ENCODE peak calls at places on chromosomes 16 and 17, in six cellular contexts. One of them, this sample, is unnamed.

GRCh38 chr16:35523991-35524390 is 2064.6 kb downstream of the TP53TG3F start:
- DNase-seq in H1: no peak
- DNase-seq in A549: no peak
- DNase-seq in K562: no peak
- DNase-seq in WTC11: no peak
- DNase-seq in HepG2: no peak
- DNase-seq in this sample: no peak

GRCh38 chr16:87844374-87844733 is 25.0 kb downstream of the SLC7A5 start:
- DNase-seq in A549: no peak
- DNase-seq in WTC11: peak
- DNase-seq in K562: no peak
- DNase-seq in H1: no peak
- DNase-seq in HepG2: no peak
- DNase-seq in this sample: no peak

GRCh38 chr17:7697828-7698588 is 7.0 kb upstream of the EFNB3 start:
- DNase-seq in HepG2: no peak
- DNase-seq in WTC11: no peak
- DNase-seq in H1: no peak
- DNase-seq in A549: no peak
- DNase-seq in K562: no peak
- DNase-seq in this sample: no peak

GRCh38 chr17:2419526-2419925 is 18.7 kb upstream of the MNT start:
- DNase-seq in A549: no peak
- DNase-seq in K562: no peak
- DNase-seq in H1: no peak
- DNase-seq in WTC11: no peak
- DNase-seq in HepG2: no peak
- DNase-seq in this sample: no peak

GRCh38 chr16:73560497-73560896 is 512.6 kb upstream of the ZFHX3 start:
- DNase-seq in A549: no peak
- DNase-seq in HepG2: no peak
- DNase-seq in WTC11: no peak
- DNase-seq in K562: no peak
- DNase-seq in H1: no peak
- DNase-seq in this sample: no peak

GRCh38 chr17:73706858-73707257 is 62.6 kb upstream of the SDK2 start:
- DNase-seq in K562: no peak
- DNase-seq in WTC11: no peak
- DNase-seq in H1: no peak
- DNase-seq in A549: no peak
- DNase-seq in HepG2: no peak
- DNase-seq in this sample: no peak

GRCh38 chr16:86019446-86020047 is 120.6 kb downstream of the IRF8 start:
- DNase-seq in A549: peak
- DNase-seq in WTC11: peak
- DNase-seq in HepG2: no peak
- DNase-seq in H1: peak
- DNase-seq in K562: peak
- DNase-seq in this sample: no peak

GRCh38 chr17:66654341-66654740 is 180.6 kb upstream of the CACNG5 start:
- DNase-seq in H1: no peak
- DNase-seq in WTC11: no peak
- DNase-seq in HepG2: no peak
- DNase-seq in A549: no peak
- DNase-seq in K562: no peak
- DNase-seq in this sample: peak

GRCh38 chr17:10745231-10745630 is 15.4 kb upstream of the TMEM220 start:
- DNase-seq in HepG2: no peak
- DNase-seq in K562: no peak
- DNase-seq in A549: no peak
- DNase-seq in WTC11: no peak
- DNase-seq in H1: no peak
- DNase-seq in this sample: no peak

GRCh38 chr16:24372824-24373223 is 116.7 kb downstream of the CACNG3 start:
- DNase-seq in HepG2: no peak
- DNase-seq in A549: no peak
- DNase-seq in H1: no peak
- DNase-seq in WTC11: no peak
- DNase-seq in K562: no peak
- DNase-seq in this sample: no peak

GRCh38 chr16:53566568-53566967 is 63.6 kb upstream of the AKTIP start:
- DNase-seq in HepG2: no peak
- DNase-seq in A549: no peak
- DNase-seq in WTC11: no peak
- DNase-seq in K562: no peak
- DNase-seq in H1: no peak
- DNase-seq in this sample: no peak

GRCh38 chr17:57405486-57406072 is 149.3 kb downstream of the MSI2 start:
- DNase-seq in H1: no peak
- DNase-seq in WTC11: no peak
- DNase-seq in K562: no peak
- DNase-seq in A549: no peak
- DNase-seq in HepG2: no peak
- DNase-seq in this sample: no peak

GRCh38 chr16:4866586-4866985 is 19.3 kb downstream of the UBN1 start:
- DNase-seq in HepG2: no peak
- DNase-seq in H1: no peak
- DNase-seq in A549: no peak
- DNase-seq in K562: no peak
- DNase-seq in WTC11: no peak
- DNase-seq in this sample: no peak

GRCh38 chr17:72705905-72706395 is 386.5 kb downstream of the SLC39A11 start:
- DNase-seq in HepG2: no peak
- DNase-seq in H1: no peak
- DNase-seq in A549: no peak
- DNase-seq in WTC11: no peak
- DNase-seq in K562: no peak
- DNase-seq in this sample: no peak

GRCh38 chr16:87498324-87499188 is 5.7 kb upstream of the ZCCHC14 start:
- DNase-seq in WTC11: no peak
- DNase-seq in HepG2: no peak
- DNase-seq in H1: no peak
- DNase-seq in K562: no peak
- DNase-seq in A549: no peak
- DNase-seq in this sample: no peak

GRCh38 chr16:24953721-24954120 is 61.4 kb downstream of the ARHGAP17 start:
- DNase-seq in K562: no peak
- DNase-seq in HepG2: no peak
- DNase-seq in A549: no peak
- DNase-seq in WTC11: no peak
- DNase-seq in H1: no peak
- DNase-seq in this sample: no peak

GRCh38 chr16:35150805-35151312 is 1691.4 kb downstream of the TP53TG3F start:
- DNase-seq in A549: no peak
- DNase-seq in H1: no peak
- DNase-seq in K562: no peak
- DNase-seq in WTC11: no peak
- DNase-seq in HepG2: no peak
- DNase-seq in this sample: no peak

GRCh38 chr17:59669411-59669810 is 37.8 kb downstream of the PTRH2 start:
- DNase-seq in WTC11: no peak
- DNase-seq in A549: peak
- DNase-seq in HepG2: no peak
- DNase-seq in K562: no peak
- DNase-seq in H1: no peak
- DNase-seq in this sample: no peak

GRCh38 chr17:82837586-82838320 is 2.1 kb downstream of the ZNF750 start:
- DNase-seq in K562: no peak
- DNase-seq in HepG2: no peak
- DNase-seq in H1: no peak
- DNase-seq in A549: no peak
- DNase-seq in WTC11: no peak
- DNase-seq in this sample: no peak

GRCh38 chr16:88650749-88651275 is at the start of gene CYBA:
- DNase-seq in H1: no peak
- DNase-seq in WTC11: peak
- DNase-seq in A549: peak
- DNase-seq in K562: peak
- DNase-seq in HepG2: peak
- DNase-seq in this sample: peak

GRCh38 chr16:65600046-65600445 is 478.2 kb upstream of the CDH11 start:
- DNase-seq in H1: no peak
- DNase-seq in K562: no peak
- DNase-seq in WTC11: no peak
- DNase-seq in A549: no peak
- DNase-seq in HepG2: no peak
- DNase-seq in this sample: no peak

GRCh38 chr16:66919569-66920472 is 1.1 kb upstream of the CDH16 start:
- DNase-seq in WTC11: no peak
- DNase-seq in HepG2: no peak
- DNase-seq in A549: no peak
- DNase-seq in H1: no peak
- DNase-seq in K562: no peak
- DNase-seq in this sample: no peak

DNA sequence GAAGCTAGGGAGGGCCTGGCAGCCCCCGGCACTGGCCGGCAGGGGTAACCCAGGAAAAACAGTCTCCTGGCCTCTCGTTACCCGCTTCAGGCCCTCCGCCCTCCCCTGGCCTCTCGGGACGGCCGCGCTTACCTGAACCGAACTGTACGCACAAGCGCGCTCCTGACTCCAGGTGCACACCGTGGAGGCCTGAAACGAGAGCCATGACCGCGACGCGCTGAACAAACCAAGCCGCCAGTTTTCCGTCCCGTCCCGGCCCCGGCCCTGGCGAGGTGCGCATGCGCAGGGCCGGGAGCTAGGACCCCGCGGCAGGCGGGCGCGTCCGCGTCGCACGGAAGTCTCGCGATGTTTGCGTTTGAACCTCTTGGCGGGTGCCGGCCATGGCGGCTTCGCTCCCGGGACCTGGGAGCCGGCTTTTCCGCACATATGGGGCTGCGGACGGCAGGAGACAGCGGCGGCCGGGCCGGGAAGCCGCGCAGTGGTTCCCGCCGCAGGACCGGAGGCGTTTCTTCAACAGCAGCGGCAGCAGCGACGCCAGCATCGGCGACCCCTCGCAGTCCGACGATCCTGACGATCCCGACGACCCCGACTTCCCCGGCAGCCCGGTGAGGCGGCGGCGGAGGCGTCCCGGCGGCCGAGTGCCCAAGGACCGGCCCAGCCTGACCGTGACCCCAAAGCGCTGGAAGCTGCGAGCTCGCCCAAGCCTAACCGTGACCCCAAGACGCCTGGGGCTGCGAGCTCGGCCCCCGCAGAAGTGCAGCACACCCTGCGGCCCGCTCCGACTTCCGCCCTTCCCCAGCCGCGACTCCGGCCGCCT is at the start of gene HASPIN:
- DNase-seq in WTC11: peak
- DNase-seq in H1: peak
- DNase-seq in K562: peak
- DNase-seq in A549: peak
- DNase-seq in HepG2: peak
- DNase-seq in this sample: peak
- TF ChIP-seq JUN in WTC11: peak
- TF ChIP-seq JUN in H1: no peak
- TF ChIP-seq JUN in K562: no peak
- TF ChIP-seq JUN in A549: peak
- TF ChIP-seq JUN in HepG2: no peak
- TF ChIP-seq JUN in this sample: no peak

DNA sequence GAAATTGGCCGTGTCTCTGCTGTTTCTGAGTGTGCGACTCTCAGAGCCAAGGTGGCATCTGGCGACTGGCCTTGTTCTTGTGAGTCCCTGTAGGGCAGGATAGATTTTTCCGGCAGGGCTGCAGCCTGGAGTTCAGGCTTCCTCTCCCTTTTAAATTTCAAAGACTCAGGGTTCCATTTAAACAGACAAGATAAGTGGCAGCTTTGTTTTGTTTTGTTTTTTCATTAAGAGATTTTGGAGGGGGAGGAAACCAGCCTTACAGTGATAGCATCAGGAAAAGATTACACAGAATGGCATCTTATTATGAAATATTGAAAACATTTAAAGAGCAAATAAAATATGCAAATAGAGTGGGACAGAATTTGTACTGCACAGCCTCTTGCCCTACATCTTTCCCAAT is 151.3 kb downstream of the RPTOR start:
- DNase-seq in WTC11: no peak
- DNase-seq in HepG2: no peak
- DNase-seq in A549: no peak
- DNase-seq in K562: no peak
- DNase-seq in H1: no peak
- DNase-seq in this sample: peak
- TF ChIP-seq JUN in WTC11: no peak
- TF ChIP-seq JUN in HepG2: no peak
- TF ChIP-seq JUN in A549: no peak
- TF ChIP-seq JUN in K562: no peak
- TF ChIP-seq JUN in H1: no peak
- TF ChIP-seq JUN in this sample: no peak

GRCh38 chr17:80397686-80398085 is 17.3 kb upstream of the ENDOV start:
- DNase-seq in WTC11: no peak
- DNase-seq in H1: no peak
- DNase-seq in HepG2: no peak
- DNase-seq in A549: no peak
- DNase-seq in K562: no peak
- DNase-seq in this sample: no peak

GRCh38 chr17:80394629-80395216 is 20.2 kb upstream of the ENDOV start:
- DNase-seq in HepG2: no peak
- DNase-seq in H1: no peak
- DNase-seq in WTC11: no peak
- DNase-seq in K562: no peak
- DNase-seq in A549: no peak
- DNase-seq in this sample: no peak

GRCh38 chr17:80393961-80394360 is 21.0 kb upstream of the ENDOV start:
- DNase-seq in A549: no peak
- DNase-seq in H1: no peak
- DNase-seq in K562: no peak
- DNase-seq in HepG2: no peak
- DNase-seq in WTC11: no peak
- DNase-seq in this sample: no peak

GRCh38 chr17:80395402-80396151 is 19.4 kb upstream of the ENDOV start:
- DNase-seq in H1: no peak
- DNase-seq in A549: no peak
- DNase-seq in K562: no peak
- DNase-seq in HepG2: no peak
- DNase-seq in WTC11: no peak
- DNase-seq in this sample: no peak

GRCh38 chr17:80396680-80397387 is 18.1 kb upstream of the ENDOV start:
- DNase-seq in K562: no peak
- DNase-seq in A549: no peak
- DNase-seq in WTC11: no peak
- DNase-seq in H1: no peak
- DNase-seq in HepG2: no peak
- DNase-seq in this sample: no peak
- TF ChIP-seq JUN in K562: no peak
- TF ChIP-seq JUN in A549: no peak
- TF ChIP-seq JUN in WTC11: no peak
- TF ChIP-seq JUN in H1: no peak
- TF ChIP-seq JUN in HepG2: no peak
- TF ChIP-seq JUN in this sample: no peak

DNA sequence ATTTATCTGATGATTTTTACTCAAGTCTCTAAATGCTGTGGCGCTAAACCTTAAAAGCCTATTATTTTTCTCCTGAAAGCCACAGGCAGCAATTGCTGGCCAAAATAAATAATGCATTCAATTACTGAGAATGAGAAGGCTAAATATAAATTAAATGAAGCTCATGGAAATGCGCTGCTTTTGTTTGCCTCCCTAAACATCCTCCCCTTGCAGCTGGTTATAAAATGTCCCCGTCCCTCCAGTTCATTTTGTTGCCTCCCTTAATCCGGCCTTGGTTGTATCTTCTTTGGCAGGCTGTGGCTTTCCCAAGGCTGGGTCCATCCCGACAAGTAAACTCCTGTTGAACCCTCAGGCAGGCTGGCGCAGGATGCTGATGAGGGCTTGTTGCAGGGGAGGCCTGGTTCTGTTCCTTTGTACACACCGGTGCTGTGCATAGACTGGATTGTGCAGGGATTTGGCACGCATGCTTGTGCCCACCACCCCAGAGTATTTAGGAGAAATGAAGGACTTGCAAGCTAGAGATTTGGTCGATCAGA is 62.7 kb downstream of the KNOP1 start:
- DNase-seq in A549: no peak
- DNase-seq in HepG2: no peak
- DNase-seq in K562: no peak
- DNase-seq in H1: no peak
- DNase-seq in WTC11: no peak
- DNase-seq in this sample: no peak
- TF ChIP-seq JUN in A549: no peak
- TF ChIP-seq JUN in HepG2: no peak
- TF ChIP-seq JUN in K562: no peak
- TF ChIP-seq JUN in H1: no peak
- TF ChIP-seq JUN in WTC11: no peak
- TF ChIP-seq JUN in this sample: no peak

This sample was measured in endothelial cell of umbilical vein.